ENCODE peak calls at places on chromosomes 7 and 10, in six cellular contexts. L is iris pigment epithelial cell; A is heart right ventricle; F is brain microvascular endothelial cell; O is GM18507; N is activated CD4-positive, alpha-beta T cell treated with anti-CD3 and anti-CD28 coated beads, Interleukin-2, amount 50 U/mL, for 4 hours. W is an unnamed sample.
A peak's percentile ranks its signal among the peaks of the same experiment; 100 is the strongest.

GRCh38 chr10:71436268-71436922 is 39.7 kb downstream of the CDH23 start:
- DNase-seq in N (no peak), L (no peak), O (no peak), F (no peak), A (no peak), W (no peak)

GRCh38 chr7:2204446-2204845 is 28.3 kb downstream of the MAD1L1 start:
- DNase-seq in O (no peak), F (no peak), A (no peak), N (no peak), L (no peak), W (no peak)

GRCh38 chr10:24417053-24417452 is 208.1 kb downstream of the KIAA1217 start:
- DNase-seq in F (no peak), O (no peak), L (no peak), A (no peak), N (no peak), W (no peak)

GRCh38 chr7:12638851-12639467 is 48.5 kb upstream of the ARL4A start:
- DNase-seq in L (peak; percentile 38), O (no peak), A (no peak), N (no peak), F (no peak), W (peak; percentile 50)

GRCh38 chr7:50418086-50418515 is 32.0 kb downstream of the FIGNL1 start:
- DNase-seq in L (peak; percentile 81), O (peak; percentile 45), A (peak; percentile 53), N (peak; percentile 67), F (peak; percentile 80), W (peak; percentile 51)

GRCh38 chr7:20112646-20113045 is 104.5 kb downstream of the MACC1 start:
- DNase-seq in F (no peak), L (no peak), N (no peak), O (no peak), A (no peak), W (no peak)

GRCh38 chr7:27185708-27186449 is 847 bp upstream of the HOXA11 start:
- DNase-seq in N (no peak), L (no peak), A (no peak), F (no peak), O (no peak), W (no peak)

GRCh38 chr10:21689881-21690280 is 155.8 kb downstream of the MLLT10 start:
- DNase-seq in F (no peak), A (no peak), L (no peak), N (no peak), O (no peak), W (no peak)

GRCh38 chr7:42495251-42495650 is 258.2 kb upstream of the GLI3 start:
- DNase-seq in F (no peak), O (no peak), N (no peak), A (no peak), L (peak; percentile 76), W (no peak)

GRCh38 chr10:22321156-22321711 is 335 bp downstream of the BMI1 start:
- DNase-seq in N (peak; percentile 70), O (no peak), A (peak; percentile 77), L (peak; percentile 84), F (peak; percentile 60), W (no peak)

GRCh38 chr10:3186365-3186764 is 13.8 kb upstream of the PITRM1 start:
- DNase-seq in L (no peak), F (no peak), A (no peak), O (no peak), N (peak; percentile 46), W (no peak)

GRCh38 chr7:97174308-97174707 is 56.8 kb downstream of the SDHAF3 start:
- DNase-seq in N (no peak), L (peak; percentile 21), O (no peak), F (no peak), A (no peak), W (no peak)

GRCh38 chr7:15920953-15921352 is 234.5 kb upstream of the MEOX2 start:
- DNase-seq in N (no peak), A (no peak), L (no peak), F (no peak), O (no peak), W (no peak)

GRCh38 chr10:89147256-89147655 is 59.9 kb downstream of the CH25H start:
- DNase-seq in O (no peak), L (peak; percentile 57), A (no peak), F (peak; percentile 13), N (no peak), W (no peak)

GRCh38 chr10:119498889-119499864 is 43.3 kb downstream of the RGS10 start:
- DNase-seq in O (no peak), N (no peak), L (peak; percentile 63), F (peak; percentile 66), A (no peak), W (no peak)

GRCh38 chr10:88028654-88029053 is 165.2 kb downstream of the PTEN start:
- DNase-seq in F (no peak), O (no peak), L (no peak), A (no peak), N (no peak), W (no peak)

GRCh38 chr7:114851406-114852025 is 70.4 kb upstream of the MDFIC start:
- DNase-seq in N (no peak), A (no peak), O (no peak), F (no peak), L (no peak), W (no peak)

GRCh38 chr10:3339531-3339950 is 167.0 kb upstream of the PITRM1 start:
- DNase-seq in L (peak; percentile 68), N (no peak), F (peak; percentile 45), A (no peak), O (no peak), W (no peak)

GRCh38 chr7:51013218-51013786 is 230.6 kb upstream of the GRB10 start:
- DNase-seq in A (no peak), O (no peak), N (no peak), L (no peak), F (no peak), W (no peak)

GRCh38 chr7:103499976-103500375 is 54.0 kb upstream of the SLC26A5 start:
- DNase-seq in O (no peak), A (no peak), F (peak; percentile 4), N (no peak), L (peak; percentile 19), W (no peak)

GRCh38 chr10:96714031-96714590 is 6.2 kb downstream of the PIK3AP1 start:
- DNase-seq in N (no peak), F (no peak), A (no peak), L (peak; percentile 79), O (no peak), W (no peak)

GRCh38 chr7:127189885-127190284 is 62.9 kb downstream of the GRM8 start:
- DNase-seq in O (no peak), A (peak; percentile 12), N (no peak), F (no peak), L (no peak), W (peak; percentile 98)

GRCh38 chr7:158238616-158239289 is 348.9 kb downstream of the PTPRN2 start:
- DNase-seq in F (no peak), N (no peak), O (no peak), A (no peak), L (no peak), W (peak; percentile 59)

GRCh38 chr10:103820101-103821062 is 35.0 kb downstream of the SH3PXD2A start:
- DNase-seq in A (peak; percentile 87), N (no peak), L (no peak), F (peak; percentile 11), O (no peak), W (peak; percentile 88)

GRCh38 chr10:31475514-31475913 is 156.5 kb downstream of the ZEB1 start:
- DNase-seq in L (no peak), O (no peak), N (no peak), A (no peak), F (no peak), W (no peak)

GRCh38 chr7:100153713-100154519 is 4.6 kb downstream of the TRAPPC14 start:
- DNase-seq in F (no peak), A (no peak), L (no peak), O (no peak), N (no peak), W (no peak)

GRCh38 chr10:101693701-101694055 is 1.3 kb downstream of the FBXW4 start:
- DNase-seq in A (no peak), F (peak; percentile 43), O (no peak), N (no peak), L (peak; percentile 48), W (peak; percentile 43)

W was measured in DMS79 treated with DMSO at 0.1 percent for 48 hours.